ENCODE peak calls at places on chromosomes 11 and 22, in four cellular contexts. K, A, D and V are unnamed samples.

GRCh38 chr11:1559103-1559951 is 12.7 kb downstream of the DUSP8 start:
- DNase-seq in K (no peak), A (peak; percentile 33), D (peak; percentile 89), V (peak; percentile 74)

GRCh38 chr11:44615041-44615513 is 49.6 kb downstream of the CD82 start:
- DNase-seq in K (no peak), A (no peak), D (no peak), V (no peak)

GRCh38 chr11:63813563-63814382 is 517 bp downstream of the SPINDOC start:
- DNase-seq in K (no peak), A (peak; percentile 53), D (peak; percentile 44), V (peak; percentile 15)

GRCh38 chr11:130208241-130209127 is 48.9 kb downstream of the ST14 start:
- DNase-seq in K (no peak), A (no peak), D (no peak), V (no peak)

GRCh38 chr22:32810241-32811133 is 9.0 kb downstream of the TIMP3 start:
- DNase-seq in K (no peak), A (no peak), D (no peak), V (no peak)

GRCh38 chr11:57658023-57658361 is 430 bp downstream of the CLP1 start:
- DNase-seq in K (no peak), A (peak; percentile 55), D (no peak), V (no peak)

GRCh38 chr11:123107945-123108344 is 46.0 kb upstream of the HSPA8 start:
- DNase-seq in K (no peak), A (no peak), D (no peak), V (no peak)

GRCh38 chr11:7186190-7186589 is 65.5 kb upstream of the SYT9 start:
- DNase-seq in K (no peak), A (no peak), D (no peak), V (peak; percentile 73)

GRCh38 chr11:110808291-110808690 is 96.1 kb upstream of the ARHGAP20 start:
- DNase-seq in K (no peak), A (no peak), D (no peak), V (no peak)

GRCh38 chr22:22812031-22812905 is 75.3 kb upstream of the IGLL5 start:
- DNase-seq in K (no peak), A (no peak), D (no peak), V (no peak)

GRCh38 chr11:84628871-84629625 is 998.1 kb downstream of the DLG2 start:
- DNase-seq in K (no peak), A (no peak), D (no peak), V (no peak)

GRCh38 chr11:73314121-73314948 is 6.3 kb downstream of the ARHGEF17 start:
- DNase-seq in K (no peak), A (peak; percentile 36), D (peak; percentile 60), V (no peak)

GRCh38 chr11:121914508-121914907 is 201.5 kb downstream of the BLID start:
- DNase-seq in K (no peak), A (no peak), D (no peak), V (no peak)

GRCh38 chr11:123227763-123228488 is 32.9 kb upstream of the CLMP start:
- DNase-seq in K (no peak), A (no peak), D (no peak), V (no peak)

GRCh38 chr11:2670541-2671100 is 29.2 kb downstream of the KCNQ1OT1 start:
- DNase-seq in K (no peak), A (no peak), D (peak; percentile 7), V (no peak)

GRCh38 chr11:24239016-24239720 is 257.7 kb upstream of the LUZP2 start:
- DNase-seq in K (no peak), A (no peak), D (no peak), V (peak; percentile 54)

GRCh38 chr11:125956371-125956770 is 10.5 kb downstream of the VSIG10L2 start:
- DNase-seq in K (no peak), A (no peak), D (peak; percentile 84), V (no peak)

GRCh38 chr11:37597776-37598175 is 999.7 kb upstream of the RAG2 start:
- DNase-seq in K (no peak), A (no peak), D (no peak), V (no peak)

GRCh38 chr22:48405741-48406140 is 1421.9 kb downstream of the BRD1 start:
- DNase-seq in K (no peak), A (no peak), D (no peak), V (no peak)

GRCh38 chr11:4991066-4991465 is 3.6 kb upstream of the OR51L1 start:
- DNase-seq in K (no peak), A (peak; percentile 23), D (no peak), V (no peak)

GRCh38 chr11:12182650-12183511 is 72.5 kb downstream of the MICAL2 start:
- DNase-seq in K (no peak), A (no peak), D (peak; percentile 87), V (peak; percentile 98)

GRCh38 chr22:48309115-48309705 is 1518.5 kb downstream of the BRD1 start:
- DNase-seq in K (no peak), A (no peak), D (no peak), V (no peak)

GRCh38 chr11:44760917-44761545 is 34.3 kb downstream of the TSPAN18 start:
- DNase-seq in K (no peak), A (no peak), D (peak; percentile 81), V (peak; percentile 74)

GRCh38 chr11:362642-363442 is 6.5 kb upstream of the B4GALNT4 start:
- DNase-seq in K (no peak), A (no peak), D (no peak), V (no peak)

GRCh38 chr11:15489281-15489680 is 374.6 kb downstream of the INSC start:
- DNase-seq in K (no peak), A (no peak), D (no peak), V (no peak)

GRCh38 chr11:69125861-69126260 is 29.9 kb upstream of the SMIM38 start:
- DNase-seq in K (no peak), A (no peak), D (no peak), V (no peak)

GRCh38 chr11:60872124-60872951 is 5.0 kb downstream of the ZP1 start:
- DNase-seq in K (no peak), A (no peak), D (peak; percentile 54), V (no peak)

GRCh38 chr11:36367806-36368680 is 72.0 kb downstream of the PRR5L start:
- DNase-seq in K (no peak), A (no peak), D (no peak), V (no peak)

GRCh38 chr22:31436132-31436531 is 36.7 kb downstream of the DRG1 start:
- DNase-seq in K (no peak), A (no peak), D (no peak), V (no peak)